ENCODE peak calls at places on chromosomes 7 and 10, in four cellular contexts. B is K562, Q is H1, J is SK-N-SH. O is an unnamed sample.

GRCh38 chr10:132498562-132499366 is 38.8 kb upstream of the INPP5A start:
- DNase-seq in B (no peak), J (no peak), Q (no peak), O (peak)

GRCh38 chr10:78802866-78803265 is 265.9 kb upstream of the ZMIZ1 start:
- DNase-seq in J (peak), Q (no peak), B (no peak), O (no peak)

GRCh38 chr10:96415896-96416554 is 57.2 kb upstream of the OPALIN start:
- DNase-seq in J (no peak), B (no peak), Q (no peak), O (no peak)

GRCh38 chr10:80447618-80448190 is 6.4 kb upstream of the TSPAN14 start:
- DNase-seq in J (no peak), Q (no peak), B (no peak), O (no peak)

GRCh38 chr10:117960345-117960744 is 86.4 kb downstream of the RAB11FIP2 start:
- DNase-seq in J (no peak), B (no peak), Q (no peak), O (no peak)

GRCh38 chr7:151386301-151387160 is 23.3 kb downstream of the WDR86 start:
- DNase-seq in B (no peak), J (no peak), Q (no peak), O (no peak)

GRCh38 chr10:105241254-105241653 is 600.2 kb downstream of the SORCS3 start:
- DNase-seq in B (no peak), J (no peak), Q (no peak), O (no peak)

GRCh38 chr10:30505543-30506298 is 71.7 kb downstream of the MAP3K8 start:
- DNase-seq in J (no peak), Q (no peak), B (no peak), O (no peak)

GRCh38 chr10:50325449-50326188 is 74.3 kb upstream of the ASAH2 start:
- DNase-seq in B (peak), Q (peak), J (no peak), O (no peak)

GRCh38 chr10:72275351-72276012 is 1.8 kb downstream of the DDIT4 start:
- DNase-seq in J (no peak), Q (no peak), B (peak), O (no peak)

GRCh38 chr10:73992899-73993788 is 4.8 kb upstream of the VCL start:
- DNase-seq in J (no peak), Q (no peak), B (peak), O (no peak)

GRCh38 chr10:13788701-13789447 is 202.1 kb downstream of the PRPF18 start:
- DNase-seq in Q (no peak), J (no peak), B (no peak), O (no peak)

GRCh38 chr7:2011266-2012043 is 221.3 kb downstream of the MAD1L1 start:
- DNase-seq in J (peak), B (no peak), Q (no peak), O (no peak)

GRCh38 chr10:42149722-42150427 is 488.5 kb downstream of the ZNF33B start:
- DNase-seq in J (peak), Q (no peak), B (no peak), O (no peak)

GRCh38 chr7:123681561-123681960 is 25.9 kb downstream of the LMOD2 start:
- DNase-seq in J (no peak), B (no peak), Q (no peak), O (no peak)

GRCh38 chr7:143392875-143393266 is 11.7 kb downstream of the ZYX start:
- DNase-seq in Q (no peak), J (no peak), B (no peak), O (no peak)

GRCh38 chr10:56329961-56330360 is 31.1 kb downstream of the ZWINT start:
- DNase-seq in J (no peak), B (no peak), Q (no peak), O (no peak)

GRCh38 chr7:120054376-120055100 is 218.4 kb upstream of the KCND2 start:
- DNase-seq in Q (no peak), B (no peak), J (no peak), O (no peak)

GRCh38 chr7:93715234-93715633 is 140.7 kb upstream of the CALCR start:
- DNase-seq in Q (peak), J (peak), B (peak), O (peak)

GRCh38 chr10:48449501-48450232 is 143.2 kb downstream of the MAPK8 start:
- DNase-seq in B (no peak), Q (no peak), J (no peak), O (no peak)

DNA sequence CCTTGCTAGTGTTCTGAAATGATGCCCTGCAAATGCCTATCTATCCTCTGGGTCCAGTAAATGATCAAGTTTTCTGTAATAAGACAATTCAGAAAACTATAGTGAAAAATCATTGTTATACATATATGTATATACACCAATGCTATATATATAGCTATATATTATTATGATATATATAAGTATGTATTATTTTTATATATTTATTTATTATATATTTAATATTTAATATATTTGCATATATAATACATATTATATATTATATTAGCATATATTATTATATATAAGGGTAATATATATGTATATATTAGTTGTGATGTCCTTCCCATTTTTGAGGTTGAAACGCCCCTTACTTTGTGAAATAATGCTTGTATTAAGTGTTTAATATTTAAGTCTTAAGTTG is 181.4 kb upstream of the CACNA2D1 start:
- DNase-seq in Q (no peak), B (no peak), J (no peak), O (no peak)
- TF ChIP-seq TEAD4 in Q (no peak), B (no peak), J (no peak), O (no peak)

DNA sequence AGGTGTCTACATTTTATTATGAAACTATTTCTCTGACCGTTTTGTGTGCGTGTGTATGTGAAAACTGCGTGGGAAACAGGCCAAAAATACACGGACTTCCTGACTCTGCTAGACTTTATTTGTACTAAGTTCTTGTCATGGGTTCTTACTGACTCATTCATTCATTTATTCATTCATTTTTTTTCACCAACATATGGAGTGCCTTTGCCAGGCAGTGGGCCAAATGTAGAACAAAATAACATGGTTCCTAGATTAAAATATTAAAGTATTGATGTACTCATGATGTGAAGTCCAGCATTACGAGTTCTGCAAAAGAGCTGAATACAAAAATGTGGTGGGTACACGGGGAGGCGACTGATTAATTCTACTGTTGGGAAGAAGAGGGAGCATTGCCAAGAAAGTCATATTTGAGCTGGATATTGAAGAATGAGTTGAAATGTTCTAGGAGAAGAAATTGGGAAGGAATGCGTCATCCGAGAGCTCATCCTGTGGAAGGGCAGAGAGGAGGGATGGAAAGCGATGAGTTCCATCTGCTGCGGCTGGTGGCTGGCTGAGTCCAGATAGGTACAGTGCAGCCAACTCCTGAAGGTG is 24.6 kb downstream of the CACNB2 start:
- DNase-seq in B (no peak), J (no peak), Q (no peak), O (no peak)
- TF ChIP-seq TEAD4 in B (no peak), J (no peak), Q (no peak), O (no peak)

GRCh38 chr10:55203874-55204273 is 402.8 kb upstream of the PCDH15 start:
- DNase-seq in Q (no peak), J (no peak), B (no peak), O (no peak)

GRCh38 chr10:55200020-55200419 is 399.0 kb upstream of the PCDH15 start:
- DNase-seq in J (no peak), Q (no peak), B (no peak), O (no peak)

GRCh38 chr10:55203319-55203718 is 402.3 kb upstream of the PCDH15 start:
- DNase-seq in J (no peak), Q (no peak), B (no peak), O (no peak)
- TF ChIP-seq TEAD4 in J (no peak), Q (no peak), B (no peak), O (no peak)

GRCh38 chr10:97788552-97789442 is 17.0 kb upstream of the SFRP5 start:
- DNase-seq in B (peak), Q (no peak), J (peak), O (no peak)
- TF ChIP-seq TEAD4 in B (no peak), Q (no peak), J (no peak), O (no peak)

DNA sequence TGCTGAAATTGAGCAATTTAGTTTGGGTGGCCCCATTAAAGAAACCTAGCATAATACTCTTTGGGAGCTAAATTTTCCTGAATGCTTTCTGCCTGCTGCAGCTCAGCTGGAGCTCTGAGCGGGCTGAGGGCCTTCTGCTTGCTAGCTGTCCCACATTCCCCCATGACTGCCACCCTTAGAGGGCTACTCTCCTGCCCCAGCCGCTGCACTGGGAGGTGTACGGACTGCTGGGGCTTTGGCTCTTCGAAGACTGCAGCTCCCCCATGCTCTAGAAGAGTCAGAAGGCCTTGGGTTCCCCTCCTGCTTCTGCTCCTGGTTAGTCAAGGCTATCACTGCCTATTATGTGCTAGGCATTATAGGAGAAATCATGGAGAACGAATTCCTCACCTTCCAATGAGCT is 31.5 kb downstream of the BLVRA start:
- DNase-seq in Q (no peak), J (no peak), B (no peak), O (no peak)
- TF ChIP-seq TEAD4 in Q (no peak), J (no peak), B (no peak), O (no peak)

GRCh38 chr10:92702301-92702916 is 12.7 kb downstream of the HHEX start:
- DNase-seq in B (peak), J (no peak), Q (no peak), O (no peak)
- TF ChIP-seq TEAD4 in B (no peak), J (no peak), Q (no peak), O (no peak)